ENCODE peak calls at places on chromosomes 13 and 19, in four cellular contexts. T, O, W and U are unnamed samples.

GRCh38 chr19:22601906-22602630 is 32.1 kb upstream of the ZNF492 start:
- DNase-seq in T (no peak), O (no peak), W (no peak), U (no peak)

GRCh38 chr19:38216785-38217746 is 7.0 kb downstream of the DPF1 start:
- DNase-seq in T (no peak), O (no peak), W (no peak), U (no peak)

GRCh38 chr13:114107686-114108081 is 24.7 kb downstream of the RASA3 start:
- DNase-seq in T (no peak), O (no peak), W (no peak), U (no peak)

GRCh38 chr19:44525721-44526430 is 3.6 kb downstream of the CEACAM20 start:
- DNase-seq in T (no peak), O (no peak), W (no peak), U (no peak)

GRCh38 chr19:8814176-8814575 is 17.9 kb downstream of the ZNF558 start:
- DNase-seq in T (no peak), O (no peak), W (no peak), U (no peak)

GRCh38 chr13:93225610-93226009 is 997 bp upstream of the GPC6 start:
- DNase-seq in T (no peak), O (no peak), W (no peak), U (no peak)

GRCh38 chr19:14682084-14682483 is 7.4 kb upstream of the ADGRE3 start:
- DNase-seq in T (no peak), O (no peak), W (no peak), U (no peak)

GRCh38 chr19:48987323-48987722 is 5.8 kb downstream of the GYS1 start:
- DNase-seq in T (no peak), O (no peak), W (no peak), U (no peak)

GRCh38 chr13:48156466-48156865 is 61.6 kb upstream of the MED4 start:
- DNase-seq in T (no peak), O (no peak), W (no peak), U (no peak)

GRCh38 chr19:11446652-11447301 is 11.3 kb downstream of the PRKCSH start:
- DNase-seq in T (no peak), O (peak), W (peak), U (peak)

GRCh38 chr19:6925801-6926751 is 38.7 kb downstream of the ADGRE1 start:
- DNase-seq in T (no peak), O (peak), W (no peak), U (peak)

GRCh38 chr13:31161583-31162150 is at the start of gene HSPH1:
- DNase-seq in T (peak), O (peak), W (peak), U (peak)

GRCh38 chr19:6164906-6165531 is 29.6 kb downstream of the ACSBG2 start:
- DNase-seq in T (no peak), O (no peak), W (no peak), U (no peak)

GRCh38 chr13:90015565-90016507 is 1331.7 kb upstream of the MIR17HG start:
- DNase-seq in T (no peak), O (no peak), W (no peak), U (no peak)

GRCh38 chr19:42325896-42326771 is 699 bp downstream of the MEGF8 start:
- DNase-seq in T (no peak), O (peak), W (peak), U (peak)

GRCh38 chr19:8550070-8550469 is 27.2 kb downstream of the MYO1F start:
- DNase-seq in T (no peak), O (no peak), W (no peak), U (no peak)

GRCh38 chr13:50650936-50651638 is 192.4 kb downstream of the DLEU7 start:
- DNase-seq in T (no peak), O (no peak), W (no peak), U (peak)

GRCh38 chr13:110617326-110618072 is 2.2 kb downstream of the NAXD start:
- DNase-seq in T (peak), O (no peak), W (no peak), U (no peak)

GRCh38 chr19:30255783-30256509 is 116.2 kb upstream of the ZNF536 start:
- DNase-seq in T (no peak), O (no peak), W (peak), U (no peak)

GRCh38 chr19:52148256-52148655 is 8.5 kb upstream of the ZNF616 start:
- DNase-seq in T (no peak), O (no peak), W (no peak), U (no peak)

GRCh38 chr19:14472202-14472961 is 2.8 kb downstream of the PTGER1 start:
- DNase-seq in T (peak), O (peak), W (peak), U (peak)

GRCh38 chr13:30466841-30467252 is 1.1 kb upstream of the HMGB1 start:
- DNase-seq in T (no peak), O (no peak), W (no peak), U (peak)

GRCh38 chr13:108827637-108828036 is 198.2 kb downstream of the MYO16 start:
- DNase-seq in T (no peak), O (no peak), W (no peak), U (no peak)

GRCh38 chr19:50173144-50173543 is 10.1 kb upstream of the IZUMO2 start:
- DNase-seq in T (peak), O (no peak), W (no peak), U (no peak)

GRCh38 chr19:13995017-13995728 is 10.9 kb downstream of the RFX1 start:
- DNase-seq in T (no peak), O (no peak), W (no peak), U (peak)